ENCODE peak calls at places on chromosome 11, in seven cellular contexts. M, B, R, G, Z, A and T are unnamed samples. For H3K27me3 and H3K4me1, the result is how much of the 10 kb centered on the place peaks cover.

GRCh38 chr11:130653838-130654601 is 205.6 kb downstream of the ADAMTS15 start:
- DNase-seq in G (no peak), Z (no peak), A (peak), R (peak), M (peak), B (peak), T (no peak)

GRCh38 chr11:8086001-8086479 is 5.0 kb downstream of the TUB start:
- DNase-seq in R (no peak), M (peak), B (no peak), G (no peak), A (no peak), Z (no peak), T (no peak)

GRCh38 chr11:5151713-5152153 is 2.8 kb downstream of the OR52A1 start:
- DNase-seq in G (no peak), M (no peak), R (no peak), Z (no peak), B (peak), A (no peak), T (no peak)

GRCh38 chr11:105202422-105202821 is 62.9 kb upstream of the CARD18 start:
- DNase-seq in M (no peak), G (no peak), A (no peak), Z (peak), R (no peak), B (no peak), T (no peak)

GRCh38 chr11:116862951-116863350 is 25.5 kb upstream of the APOA1 start:
- DNase-seq in B (no peak), A (no peak), M (peak), R (no peak), G (no peak), Z (no peak), T (no peak)

GRCh38 chr11:116935089-116935488 is 97.7 kb upstream of the APOA1 start:
- DNase-seq in M (no peak), G (no peak), B (no peak), Z (no peak), R (no peak), A (no peak), T (no peak)

GRCh38 chr11:45455536-45455935 is 169.4 kb upstream of the SYT13 start:
- DNase-seq in A (no peak), R (no peak), M (no peak), B (no peak), G (no peak), Z (no peak), T (no peak)

GRCh38 chr11:71962428-71963038 is 33.7 kb downstream of the RNF121 start:
- DNase-seq in G (no peak), B (no peak), Z (no peak), A (no peak), R (no peak), M (peak), T (no peak)

GRCh38 chr11:11207428-11207827 is 145.6 kb downstream of the CSNK2A3 start:
- DNase-seq in Z (no peak), R (no peak), A (no peak), B (no peak), G (no peak), M (no peak), T (no peak)

GRCh38 chr11:93541884-93542752 is 1.1 kb downstream of the SMCO4 start:
- DNase-seq in M (peak), G (peak), A (peak), R (peak), B (peak), Z (peak), T (peak)

GRCh38 chr11:69075421-69076128 is 26.8 kb downstream of the TPCN2 start:
- DNase-seq in G (peak), M (peak), A (peak), Z (no peak), R (no peak), B (no peak), T (no peak)

GRCh38 chr11:12179019-12179418 is 68.6 kb downstream of the MICAL2 start:
- DNase-seq in M (no peak), B (peak), R (no peak), A (no peak), Z (no peak), G (no peak), T (no peak)

GRCh38 chr11:119343726-119344125 is 2.8 kb downstream of the MFRP start:
- DNase-seq in M (no peak), R (no peak), B (no peak), G (no peak), A (no peak), Z (no peak), T (no peak)

GRCh38 chr11:102280237-102280833 is 36.9 kb upstream of the BIRC3 start:
- DNase-seq in R (no peak), M (no peak), A (no peak), Z (no peak), G (no peak), B (no peak), T (no peak)

GRCh38 chr11:45217991-45218390 is 68.2 kb downstream of the SYT13 start:
- DNase-seq in A (no peak), B (no peak), Z (no peak), M (peak), R (no peak), G (peak), T (no peak)

GRCh38 chr11:10294289-10294953 is 402 bp upstream of the SBF2 start:
- DNase-seq in G (peak), Z (no peak), A (peak), B (peak), M (peak), R (peak), T (no peak)

GRCh38 chr11:7495997-7496545 is 10.8 kb downstream of the OLFML1 start:
- DNase-seq in A (no peak), R (no peak), G (no peak), B (no peak), Z (no peak), M (no peak), T (no peak)

GRCh38 chr11:112113539-112114457 is 27.1 kb downstream of the SDHD start:
- DNase-seq in G (peak), M (peak), R (no peak), Z (no peak), B (peak), A (no peak), T (no peak)

GRCh38 chr11:13776134-13776815 is 107.8 kb downstream of the FAR1 start:
- DNase-seq in Z (no peak), A (no peak), M (no peak), R (no peak), G (peak), B (no peak), T (peak)

GRCh38 chr11:117809236-117810055 is 12.4 kb upstream of the DSCAML1 start:
- DNase-seq in B (peak), A (peak), M (peak), Z (no peak), G (peak), R (peak), T (no peak)

GRCh38 chr11:14500181-14500651 is 605 bp upstream of the COPB1 start:
- DNase-seq in G (peak), A (peak), Z (peak), M (peak), R (peak), B (peak), T (peak)

GRCh38 chr11:134561348-134561720 is 149.3 kb upstream of the B3GAT1 start:
- DNase-seq in A (no peak), B (no peak), G (no peak), M (no peak), R (no peak), Z (no peak), T (no peak)

GRCh38 chr11:63489879-63490278 is 1.1 kb downstream of the PLAAT5 start:
- DNase-seq in Z (no peak), G (no peak), B (no peak), M (no peak), R (no peak), A (no peak), T (no peak)

GRCh38 chr11:65305501-65306268 is 9.0 kb upstream of the CDC42EP2 start:
- DNase-seq in M (peak), A (no peak), Z (no peak), B (no peak), G (no peak), R (peak), T (no peak)

GRCh38 chr11:91067666-91068065 is 844.8 kb upstream of the CHORDC1 start:
- DNase-seq in M (no peak), Z (no peak), R (no peak), B (no peak), G (no peak), A (no peak), T (no peak)

GRCh38 chr11:20909995-20910726 is 240.8 kb downstream of the NELL1 start:
- DNase-seq in Z (no peak), M (no peak), R (no peak), A (peak), B (no peak), G (no peak), T (no peak)

GRCh38 chr11:14359573-14360031 is 619 bp upstream of the RRAS2 start:
- DNase-seq in M (peak), B (no peak), A (no peak), R (no peak), Z (no peak), G (no peak), T (no peak)

GRCh38 chr11:87252869-87253268 is 215.1 kb downstream of the TMEM135 start:
- DNase-seq in Z (no peak), R (no peak), G (peak), B (no peak), M (peak), A (no peak), T (no peak)

GRCh38 chr11:87251560-87251959 is 213.8 kb downstream of the TMEM135 start:
- DNase-seq in A (no peak), M (peak), B (no peak), Z (no peak), G (no peak), R (no peak), T (no peak)

GRCh38 chr11:87256694-87257340 is 219.1 kb downstream of the TMEM135 start:
- DNase-seq in A (no peak), Z (no peak), G (no peak), M (peak), R (no peak), B (no peak), T (no peak)

GRCh38 chr11:87255589-87255988 is 217.9 kb downstream of the TMEM135 start:
- DNase-seq in A (no peak), R (no peak), Z (no peak), G (no peak), B (no peak), M (no peak), T (no peak)

DNA sequence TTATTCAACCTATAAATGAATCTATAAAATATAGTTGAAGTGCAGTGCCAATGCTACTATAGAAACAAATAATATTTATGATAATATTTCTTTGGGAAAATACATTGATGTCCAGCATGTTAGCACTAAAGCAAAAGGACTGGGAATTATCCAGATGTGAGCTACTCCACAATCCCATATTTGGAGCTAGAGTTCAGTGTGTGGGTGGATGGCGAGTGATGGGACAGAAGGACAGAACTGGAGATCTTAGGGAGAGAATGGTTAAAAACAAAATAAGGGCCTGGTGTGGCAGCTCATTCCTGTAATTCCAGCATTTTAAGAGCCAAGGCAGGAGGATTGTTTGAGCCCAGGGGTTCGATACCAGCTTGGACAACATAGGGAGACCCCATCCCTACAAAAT is 216.8 kb downstream of the TMEM135 start:
- DNase-seq in G (no peak), M (no peak), B (no peak), A (no peak), Z (no peak), R (no peak), T (no peak)
- H3K27me3 ChIP-seq in G (under half), M (under half), B (under half), A (under half), Z (under half), R (under half), T (under half)

DNA sequence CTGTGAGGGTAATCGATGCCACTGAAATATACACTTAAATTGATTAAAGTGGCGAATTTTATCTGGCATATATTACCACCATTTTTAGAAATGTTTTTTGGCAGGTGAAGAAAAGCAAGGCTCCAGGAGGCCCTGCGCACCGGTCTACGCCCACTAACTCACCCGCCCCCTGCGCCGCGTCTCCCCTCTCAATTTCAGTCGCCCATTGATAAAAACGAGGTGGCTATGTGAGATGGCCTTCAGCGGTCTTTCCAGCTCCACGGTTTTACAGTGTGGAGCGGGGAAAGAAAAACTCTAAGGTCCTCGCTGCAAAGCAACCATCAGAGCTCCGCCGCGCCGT is 602 bp upstream of the AQP11 start:
- DNase-seq in B (no peak), A (no peak), G (no peak), M (no peak), Z (no peak), R (no peak), T (no peak)
- TF ChIP-seq CTCF in B (no peak), A (no peak), G (no peak), M (no peak), Z (no peak), R (no peak), T (no peak)

GRCh38 chr11:9250139-9250582 is 15.0 kb downstream of the DENND5A start:
- DNase-seq in Z (peak), G (no peak), B (no peak), A (no peak), R (no peak), M (no peak), T (peak)
- H3K4me1 ChIP-seq in Z (under half), G (under half), B (under half), A (under half), R (under half), M (under half), T (half or more)

GRCh38 chr11:33605703-33606102 is 94.9 kb downstream of the C11orf91 start:
- DNase-seq in R (no peak), M (no peak), G (no peak), Z (no peak), A (no peak), B (no peak), T (no peak)
- H3K27me3 ChIP-seq in R (under half), M (under half), G (under half), Z (under half), A (under half), B (under half), T (under half)

DNA sequence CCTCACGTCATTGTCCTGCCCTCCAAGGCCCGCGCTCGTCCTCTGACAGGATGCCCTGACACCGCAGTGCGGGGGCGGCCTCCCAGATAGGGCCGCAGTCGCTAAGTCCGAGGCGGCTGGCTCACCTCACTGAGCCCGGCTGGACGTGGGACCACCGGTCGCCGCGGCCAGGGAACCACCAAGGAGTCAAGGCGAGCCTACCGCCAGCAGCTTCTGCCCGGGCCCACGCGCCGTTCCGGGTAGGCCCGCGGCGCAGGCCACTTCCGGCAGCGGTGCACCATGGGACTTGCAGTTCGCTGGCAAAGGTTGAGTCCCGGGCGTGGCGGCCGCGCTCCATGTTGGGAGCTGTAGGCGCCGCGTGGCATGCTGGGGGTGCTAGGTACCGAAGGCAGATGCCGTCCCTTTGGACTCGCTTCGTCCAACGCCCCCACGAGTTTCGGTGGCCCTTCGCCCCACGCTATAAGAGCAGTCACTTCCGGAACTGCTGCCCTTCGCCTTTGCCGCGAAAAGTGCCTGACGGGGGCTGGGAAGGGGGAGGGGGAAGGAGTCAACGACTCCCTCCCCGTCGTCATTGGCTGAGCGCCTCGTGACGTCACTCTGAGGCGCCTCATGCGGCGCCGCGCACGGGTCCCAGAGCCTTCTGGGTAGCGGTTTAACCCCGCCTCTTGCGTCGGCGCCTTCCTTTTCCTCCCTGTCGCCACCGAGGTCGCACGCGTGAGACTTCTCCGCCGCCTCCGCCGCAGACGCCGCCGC is at the start of gene RPLP2:
- DNase-seq in A (peak), G (peak), B (peak), R (peak), Z (peak), M (peak), T (peak)
- TF ChIP-seq CTCF in A (no peak), G (no peak), B (no peak), R (no peak), Z (no peak), M (no peak), T (no peak)

GRCh38 chr11:67586568-67587250 is 3.1 kb downstream of the GSTP1 start:
- DNase-seq in B (no peak), A (no peak), M (no peak), Z (no peak), G (no peak), R (no peak), T (no peak)

GRCh38 chr11:67584881-67585873 is 1.6 kb downstream of the GSTP1 start:
- DNase-seq in R (no peak), M (no peak), B (no peak), A (no peak), Z (peak), G (no peak), T (peak)

GRCh38 chr11:67583319-67584204 is at the start of gene GSTP1:
- DNase-seq in M (peak), Z (peak), A (peak), G (peak), R (peak), B (peak), T (peak)

GRCh38 chr11:67584205-67584880 is 731 bp downstream of the GSTP1 start:
- DNase-seq in A (peak), Z (peak), R (peak), B (peak), G (peak), M (peak), T (peak)

DNA sequence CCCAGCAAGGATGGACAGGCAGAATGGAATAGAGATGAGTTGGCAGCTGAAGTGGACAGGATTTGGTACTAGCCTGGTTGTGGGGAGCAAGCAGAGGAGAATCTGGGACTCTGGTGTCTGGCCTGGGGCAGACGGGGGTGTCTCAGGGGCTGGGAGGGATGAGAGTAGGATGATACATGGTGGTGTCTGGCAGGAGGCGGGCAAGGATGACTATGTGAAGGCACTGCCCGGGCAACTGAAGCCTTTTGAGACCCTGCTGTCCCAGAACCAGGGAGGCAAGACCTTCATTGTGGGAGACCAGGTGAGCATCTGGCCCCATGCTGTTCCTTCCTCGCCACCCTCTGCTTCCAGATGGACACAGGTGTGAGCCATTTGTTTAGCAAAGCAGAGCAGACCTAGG is 2.3 kb downstream of the GSTP1 start:
- DNase-seq in G (no peak), B (no peak), R (no peak), M (no peak), A (no peak), Z (no peak), T (no peak)
- H3K4me1 ChIP-seq in G (under half), B (under half), R (under half), M (under half), A (under half), Z (under half), T (under half)